ENCODE peak calls at places on chromosomes 2 and 18, in five cellular contexts. A is lower lobe of right lung; P is putamen; J is cardiac fibroblast; I is stimulated activated CD4-positive, alpha-beta T cell treated with anti-CD3 and anti-CD28 coated beads, Interleukin-2, amount 100 ng/mL, for 48 hours. Y is an unnamed sample.

GRCh38 chr18:47932603-47933002 is 2.1 kb upstream of the SMAD2 start:
- DNase-seq in A (no peak), P (no peak), J (no peak), I (no peak), Y (no peak)

GRCh38 chr2:238285653-238286082 is 2.7 kb downstream of the PER2 start:
- DNase-seq in A (peak), P (peak), J (peak), I (no peak), Y (peak)

GRCh38 chr2:101578671-101579070 is 103.8 kb upstream of the RFX8 start:
- DNase-seq in A (no peak), P (no peak), J (no peak), I (no peak), Y (no peak)

GRCh38 chr2:79040967-79041582 is 15.6 kb downstream of the REG3G start:
- DNase-seq in A (no peak), P (peak), J (no peak), I (no peak), Y (peak)

GRCh38 chr2:120558892-120559291 is 176.8 kb upstream of the GLI2 start:
- DNase-seq in A (no peak), P (no peak), J (no peak), I (no peak), Y (no peak)

GRCh38 chr2:192245329-192245728 is 50.6 kb upstream of the TMEFF2 start:
- DNase-seq in A (no peak), P (no peak), J (peak), I (no peak), Y (no peak)

GRCh38 chr2:240238786-240239185 is 98.3 kb upstream of the OTOS start:
- DNase-seq in A (no peak), P (no peak), J (no peak), I (no peak), Y (no peak)

GRCh38 chr2:226611196-226611943 is 188.2 kb downstream of the IRS1 start:
- DNase-seq in A (no peak), P (no peak), J (no peak), I (no peak), Y (no peak)

GRCh38 chr18:66046025-66046602 is 295.3 kb downstream of the CDH7 start:
- DNase-seq in A (no peak), P (no peak), J (no peak), I (no peak), Y (no peak)

GRCh38 chr2:127401757-127402695 is 14.3 kb upstream of the MAP3K2 start:
- DNase-seq in A (no peak), P (no peak), J (no peak), I (no peak), Y (no peak)

GRCh38 chr2:100893753-100894530 is 74.0 kb downstream of the NPAS2 start:
- DNase-seq in A (no peak), P (no peak), J (no peak), I (no peak), Y (peak)

GRCh38 chr2:112658820-112659667 is 13.3 kb downstream of the SLC20A1 start:
- DNase-seq in A (no peak), P (no peak), J (no peak), I (no peak), Y (no peak)

GRCh38 chr2:234175649-234176048 is 125.1 kb downstream of the SPP2 start:
- DNase-seq in A (no peak), P (no peak), J (no peak), I (no peak), Y (no peak)

GRCh38 chr2:95158891-95159619 is 593 bp downstream of the ZNF514 start:
- DNase-seq in A (peak), P (peak), J (peak), I (peak), Y (peak)

GRCh38 chr2:222025891-222026271 is 272.9 kb downstream of the PAX3 start:
- DNase-seq in A (no peak), P (no peak), J (no peak), I (no peak), Y (no peak)

GRCh38 chr2:54801422-54801821 is 78.0 kb downstream of the EML6 start:
- DNase-seq in A (no peak), P (no peak), J (no peak), I (no peak), Y (no peak)

GRCh38 chr2:151237422-151238012 is 24.1 kb downstream of the RBM43 start:
- DNase-seq in A (no peak), P (no peak), J (no peak), I (no peak), Y (peak)

GRCh38 chr2:9310390-9310789 is 103.8 kb downstream of the ASAP2 start:
- DNase-seq in A (no peak), P (no peak), J (peak), I (no peak), Y (peak)

GRCh38 chr2:113173563-113174368 is at the start of gene PSD4:
- DNase-seq in A (peak), P (no peak), J (no peak), I (peak), Y (no peak)

GRCh38 chr2:96730212-96730611 is 9.7 kb downstream of the LMAN2L start:
- DNase-seq in A (no peak), P (no peak), J (no peak), I (no peak), Y (peak)

GRCh38 chr2:20190170-20190569 is 34.8 kb downstream of the SDC1 start:
- DNase-seq in A (no peak), P (no peak), J (no peak), I (no peak), Y (no peak)

GRCh38 chr2:205869439-205869838 is 187.1 kb downstream of the NRP2 start:
- DNase-seq in A (no peak), P (no peak), J (no peak), I (no peak), Y (no peak)

GRCh38 chr2:44615950-44616518 is 254.3 kb downstream of the CAMKMT start:
- DNase-seq in A (no peak), P (no peak), J (no peak), I (no peak), Y (no peak)

GRCh38 chr2:16620590-16620989 is 45.0 kb downstream of the CYRIA start:
- DNase-seq in A (no peak), P (no peak), J (no peak), I (no peak), Y (no peak)

GRCh38 chr2:72895759-72896281 is 8.6 kb downstream of the SPR start:
- DNase-seq in A (peak), P (no peak), J (peak), I (no peak), Y (peak)

Y was measured in mesenchymal stem cell.